ENCODE peak calls at places on chromosomes 2 and 18, in ten cellular contexts. A, E, G, T, M, H, L, X, S and I are unnamed samples.
A peak's percentile ranks its signal among the peaks of the same experiment; 100 is the strongest.

GRCh38 chr2:128442053-128442751 is 123.5 kb upstream of the HS6ST1 start:
- DNase-seq in A (no peak), E (no peak), G (peak; percentile 54), T (peak; percentile 57), M (peak; percentile 16), H (no peak), L (peak; percentile 2), X (peak; percentile 79), S (no peak), I (peak; percentile 80)

GRCh38 chr2:128236491-128237035 is 82.1 kb downstream of the HS6ST1 start:
- DNase-seq in A (no peak), E (peak; percentile 42), G (no peak), T (no peak), M (peak; percentile 94), H (no peak), L (no peak), X (no peak), S (no peak), I (peak; percentile 60)

GRCh38 chr18:2606335-2606734 is 35.0 kb downstream of the NDC80 start:
- DNase-seq in A (no peak), E (no peak), G (no peak), T (no peak), M (no peak), H (no peak), L (no peak), X (no peak), S (no peak), I (no peak)

GRCh38 chr2:151632993-151633592 is 101.2 kb downstream of the NEB start:
- DNase-seq in A (peak; percentile 54), E (no peak), G (no peak), T (peak; percentile 31), M (peak; percentile 22), H (peak; percentile 19), L (no peak), X (no peak), S (no peak), I (no peak)

GRCh38 chr2:217945530-217945929 is 57.3 kb downstream of the TNS1 start:
- DNase-seq in A (no peak), E (no peak), G (no peak), T (no peak), M (no peak), H (no peak), L (no peak), X (no peak), S (no peak), I (peak; percentile 39)

GRCh38 chr2:165529130-165529529 is 59.6 kb downstream of the CSRNP3 start:
- DNase-seq in A (peak; percentile 70), E (no peak), G (no peak), T (no peak), M (no peak), H (no peak), L (no peak), X (no peak), S (no peak), I (no peak)

GRCh38 chr18:12518326-12518725 is 110.6 kb downstream of the PRELID3A start:
- DNase-seq in A (no peak), E (no peak), G (no peak), T (peak; percentile 23), M (peak; percentile 48), H (no peak), L (no peak), X (no peak), S (no peak), I (no peak)

GRCh38 chr2:10220516-10221391 is 82.0 kb upstream of the HPCAL1 start:
- DNase-seq in A (no peak), E (peak; percentile 35), G (no peak), T (no peak), M (peak; percentile 87), H (no peak), L (no peak), X (no peak), S (no peak), I (no peak)

GRCh38 chr2:11699686-11700670 is 30.0 kb upstream of the NTSR2 start:
- DNase-seq in A (no peak), E (no peak), G (no peak), T (no peak), M (no peak), H (no peak), L (no peak), X (no peak), S (no peak), I (no peak)

GRCh38 chr2:176612736-176613135 is 343.5 kb downstream of the MTX2 start:
- DNase-seq in A (peak; percentile 40), E (no peak), G (no peak), T (no peak), M (no peak), H (no peak), L (no peak), X (no peak), S (no peak), I (no peak)

GRCh38 chr2:230713331-230714121 is 884 bp downstream of the CAB39 start:
- DNase-seq in A (peak; percentile 34), E (peak; percentile 64), G (peak; percentile 79), T (peak; percentile 46), M (no peak), H (peak; percentile 16), L (peak; percentile 46), X (no peak), S (no peak), I (peak; percentile 76)

GRCh38 chr18:58967643-58968291 is 103.1 kb downstream of the ZNF532 start:
- DNase-seq in A (no peak), E (no peak), G (no peak), T (no peak), M (peak; percentile 42), H (no peak), L (no peak), X (no peak), S (no peak), I (no peak)

GRCh38 chr2:174120346-174120745 is 128.0 kb downstream of the OLA1 start:
- DNase-seq in A (peak; percentile 32), E (no peak), G (no peak), T (peak; percentile 6), M (peak; percentile 47), H (peak; percentile 11), L (no peak), X (no peak), S (no peak), I (no peak)

GRCh38 chr18:12079504-12080237 is 14.0 kb upstream of the ANKRD62 start:
- DNase-seq in A (no peak), E (no peak), G (no peak), T (peak; percentile 57), M (peak; percentile 30), H (no peak), L (no peak), X (no peak), S (peak; percentile 58), I (no peak)

GRCh38 chr18:212780-213179 is 54.4 kb downstream of the USP14 start:
- DNase-seq in A (no peak), E (no peak), G (no peak), T (no peak), M (no peak), H (no peak), L (no peak), X (no peak), S (no peak), I (no peak)
- TF ChIP-seq CTCF in A (peak; percentile 28), E (no peak), G (no peak), T (no peak), M (peak; percentile 7), H (no peak), L (peak; percentile 30), X (no peak), S (no peak), I (no peak)

DNA sequence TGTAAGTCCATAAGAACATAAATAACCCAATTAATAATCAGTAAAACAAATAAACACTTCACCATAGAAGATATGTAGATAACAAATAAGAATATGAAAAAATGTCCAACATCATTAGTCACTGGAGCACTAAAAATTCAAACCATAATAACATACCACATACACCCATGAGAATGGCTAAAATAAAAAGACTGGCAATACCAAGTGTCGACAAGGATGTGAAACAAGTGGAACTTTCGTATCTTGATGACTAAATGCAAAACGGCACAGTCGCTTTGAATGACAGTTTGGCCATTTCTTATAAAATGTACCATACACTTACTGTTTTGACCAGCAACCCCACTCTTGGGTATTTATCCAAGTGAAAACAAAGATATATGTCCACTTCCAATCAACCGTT is 26.8 kb downstream of the ANKMY1 start:
- DNase-seq in A (no peak), E (no peak), G (no peak), T (no peak), M (no peak), H (no peak), L (no peak), X (no peak), S (no peak), I (no peak)
- H3K9me3 ChIP-seq in A (peaks cover 22% of the 10 kb centered on the region), E (peaks cover 8% of the 10 kb centered on the region), G (peaks cover 40% of the 10 kb centered on the region), T (peaks cover 23% of the 10 kb centered on the region), M (peaks cover 11% of the 10 kb centered on the region), H (peaks cover 38% of the 10 kb centered on the region), L (peaks cover 49% of the 10 kb centered on the region), X (no peaks in the 10 kb centered on the region), S (no peaks in the 10 kb centered on the region), I (peaks cover 12% of the 10 kb centered on the region)

DNA sequence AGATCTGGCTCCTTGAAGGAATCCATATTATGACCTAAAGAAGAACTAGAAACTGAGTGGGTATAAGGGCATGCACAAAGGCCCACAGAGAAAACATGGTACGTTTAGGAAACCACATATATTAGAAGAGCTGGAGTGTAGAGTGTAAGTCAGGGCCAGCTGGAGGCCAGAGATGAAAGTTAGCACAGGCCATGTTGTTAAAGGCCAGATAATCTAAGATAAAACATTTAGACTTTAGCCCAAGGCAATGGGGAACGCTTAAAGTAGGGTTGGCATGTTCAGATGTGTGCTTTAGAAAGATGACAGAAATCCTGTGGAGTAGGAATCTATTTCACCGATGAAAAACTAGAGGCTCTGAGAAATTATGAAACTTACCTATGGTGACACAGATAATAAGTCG is 229.1 kb upstream of the NRP2 start:
- DNase-seq in A (no peak), E (no peak), G (no peak), T (no peak), M (no peak), H (no peak), L (no peak), X (no peak), S (no peak), I (no peak)
- TF ChIP-seq CTCF in A (no peak), E (no peak), G (no peak), T (no peak), M (no peak), H (no peak), L (no peak), X (no peak), S (no peak), I (no peak)

GRCh38 chr18:35244671-35245070 is 3.8 kb downstream of the ZNF397 start:
- DNase-seq in A (no peak), E (no peak), G (no peak), T (no peak), M (no peak), H (no peak), L (no peak), X (no peak), S (no peak), I (no peak)

GRCh38 chr18:35239314-35239713 is 1.5 kb upstream of the ZNF397 start:
- DNase-seq in A (peak; percentile 7), E (no peak), G (no peak), T (no peak), M (no peak), H (no peak), L (no peak), X (no peak), S (no peak), I (no peak)

GRCh38 chr18:35240664-35241522 is at the start of gene ZNF397:
- DNase-seq in A (peak; percentile 97), E (peak; percentile 99), G (peak; percentile 98), T (peak; percentile 94), M (peak; percentile 96), H (peak; percentile 94), L (peak; percentile 97), X (peak; percentile 97), S (peak; percentile 97), I (peak; percentile 99)

GRCh38 chr18:35241523-35241804 is 630 bp downstream of the ZNF397 start:
- DNase-seq in A (peak; percentile 18), E (no peak), G (no peak), T (no peak), M (no peak), H (no peak), L (no peak), X (no peak), S (no peak), I (no peak)

GRCh38 chr18:35242426-35242825 is 1.6 kb downstream of the ZNF397 start:
- DNase-seq in A (no peak), E (no peak), G (no peak), T (no peak), M (no peak), H (no peak), L (no peak), X (no peak), S (no peak), I (no peak)
- H3K9me3 ChIP-seq in A (peaks cover 44% of the 10 kb centered on the region), E (no peaks in the 10 kb centered on the region), G (peaks cover 23% of the 10 kb centered on the region), T (no peaks in the 10 kb centered on the region), M (peaks cover 27% of the 10 kb centered on the region), H (peaks cover 60% of the 10 kb centered on the region), L (no peaks in the 10 kb centered on the region), X (no peaks in the 10 kb centered on the region), S (no peaks in the 10 kb centered on the region), I (no peaks in the 10 kb centered on the region)